ENCODE peak calls at places on chromosomes 3 and 15, in four cellular contexts. One of them, this sample, is unnamed.
A peak's percentile ranks its signal among the peaks of the same experiment; 100 is the strongest.

GRCh38 chr15:62969442-62970089 is 73.0 kb upstream of the TPM1 start:
- DNase-seq in adrenal gland: no peak
- DNase-seq in T follicular helper cell: no peak
- DNase-seq in endothelial cell: no peak
- DNase-seq in this sample: no peak

GRCh38 chr3:142724682-142725351 is 983 bp downstream of the TRPC1 start:
- DNase-seq in T follicular helper cell: no peak
- DNase-seq in endothelial cell: peak; percentile 63
- DNase-seq in adrenal gland: peak; percentile 61
- DNase-seq in this sample: peak; percentile 69

GRCh38 chr3:27049792-27050191 is 319.4 kb downstream of the NEK10 start:
- DNase-seq in adrenal gland: no peak
- DNase-seq in endothelial cell: no peak
- DNase-seq in T follicular helper cell: no peak
- DNase-seq in this sample: no peak

GRCh38 chr3:129663045-129663446 is 56.6 kb upstream of the PLXND1 start:
- DNase-seq in adrenal gland: no peak
- DNase-seq in T follicular helper cell: no peak
- DNase-seq in endothelial cell: no peak
- DNase-seq in this sample: peak; percentile 63

GRCh38 chr3:49164983-49165720 is 979 bp downstream of the CCDC71 start:
- DNase-seq in endothelial cell: no peak
- DNase-seq in T follicular helper cell: no peak
- DNase-seq in adrenal gland: no peak
- DNase-seq in this sample: no peak

GRCh38 chr3:82561759-82562158 is 800.3 kb upstream of the GBE1 start:
- DNase-seq in endothelial cell: no peak
- DNase-seq in T follicular helper cell: no peak
- DNase-seq in adrenal gland: no peak
- DNase-seq in this sample: no peak

GRCh38 chr3:45635475-45636256 is 41.1 kb downstream of the LIMD1 start:
- DNase-seq in T follicular helper cell: no peak
- DNase-seq in adrenal gland: no peak
- DNase-seq in endothelial cell: no peak
- DNase-seq in this sample: peak; percentile 21

GRCh38 chr15:83287541-83288027 is 3.1 kb upstream of the BNC1 start:
- DNase-seq in adrenal gland: no peak
- DNase-seq in T follicular helper cell: no peak
- DNase-seq in endothelial cell: no peak
- DNase-seq in this sample: peak; percentile 93

GRCh38 chr3:60890226-60890625 is 361.0 kb downstream of the FHIT start:
- DNase-seq in adrenal gland: no peak
- DNase-seq in T follicular helper cell: no peak
- DNase-seq in endothelial cell: no peak
- DNase-seq in this sample: peak; percentile 0

GRCh38 chr15:55824857-55825613 is 82.1 kb upstream of the PRTG start:
- DNase-seq in T follicular helper cell: no peak
- DNase-seq in endothelial cell: no peak
- DNase-seq in adrenal gland: no peak
- DNase-seq in this sample: no peak

GRCh38 chr3:70065666-70066253 is 66.2 kb downstream of the SAMMSON start:
- DNase-seq in endothelial cell: peak; percentile 34
- DNase-seq in T follicular helper cell: no peak
- DNase-seq in adrenal gland: no peak
- DNase-seq in this sample: no peak

GRCh38 chr15:49236869-49237268 is 66.8 kb downstream of the GALK2 start:
- DNase-seq in T follicular helper cell: no peak
- DNase-seq in adrenal gland: no peak
- DNase-seq in endothelial cell: no peak
- DNase-seq in this sample: no peak

GRCh38 chr3:66957357-66957756 is 40.8 kb upstream of the KBTBD8 start:
- DNase-seq in endothelial cell: no peak
- DNase-seq in adrenal gland: no peak
- DNase-seq in T follicular helper cell: no peak
- DNase-seq in this sample: no peak

GRCh38 chr3:115077501-115078250 is 69.4 kb downstream of the ZBTB20 start:
- DNase-seq in T follicular helper cell: no peak
- DNase-seq in endothelial cell: no peak
- DNase-seq in adrenal gland: no peak
- DNase-seq in this sample: no peak

This sample was measured in Daoy.